ENCODE peak calls at places on chromosomes 2 and 18, in seven cellular contexts. M is activated CD4-positive, alpha-beta memory T cell treated with anti-CD3 and anti-CD28 coated beads, Interleukin-2, amount 10 ng/mL, durations not matched to agents 7 days and 5 days; X is heart right ventricle; J is endothelial cell; N is ovary; U is ecto neural progenitor cell; L is pons. Y is an unnamed sample.

GRCh38 chr2:158493458-158493857 is 36.7 kb downstream of the PKP4 start:
- DNase-seq in M (no peak), X (no peak), J (no peak), N (no peak), U (no peak), L (no peak), Y (no peak)

GRCh38 chr2:144745424-144745823 is 225.5 kb upstream of the ZEB2 start:
- DNase-seq in M (no peak), X (no peak), J (no peak), N (no peak), U (no peak), L (no peak), Y (no peak)

GRCh38 chr18:1252534-1252933 is 347.9 kb downstream of the ADCYAP1 start:
- DNase-seq in M (no peak), X (no peak), J (no peak), N (no peak), U (no peak), L (no peak), Y (no peak)

GRCh38 chr2:98552499-98553179 is 55.7 kb downstream of the COA5 start:
- DNase-seq in M (no peak), X (no peak), J (no peak), N (no peak), U (no peak), L (no peak), Y (no peak)

GRCh38 chr2:8310557-8311455 is 371.1 kb upstream of the ID2 start:
- DNase-seq in M (peak), X (no peak), J (no peak), N (no peak), U (no peak), L (no peak), Y (no peak)

GRCh38 chr18:57668021-57668420 is 46.4 kb upstream of the NARS1 start:
- DNase-seq in M (no peak), X (no peak), J (peak), N (no peak), U (no peak), L (no peak), Y (no peak)

GRCh38 chr2:157897106-157897971 is 21.2 kb upstream of the ACVR1 start:
- DNase-seq in M (peak), X (no peak), J (no peak), N (no peak), U (no peak), L (no peak), Y (no peak)

GRCh38 chr2:237572742-237573101 is 6.3 kb downstream of the PRLH start:
- DNase-seq in M (no peak), X (no peak), J (no peak), N (peak), U (no peak), L (no peak), Y (no peak)

GRCh38 chr2:218383892-218384519 is 1.9 kb downstream of the SLC11A1 start:
- DNase-seq in M (no peak), X (no peak), J (no peak), N (no peak), U (no peak), L (no peak), Y (peak)

Y was measured in right cardiac atrium.